ENCODE peak calls at places on chromosomes 6 and 20, in four cellular contexts. One of them, this sample, is unnamed. For H3K9me3, the result is how much of the 10 kb centered on the place peaks cover.

GRCh38 chr6:34520645-34521462 is 35.3 kb downstream of the SPDEF start:
- ATAC-seq in Panc1: no peak
- ATAC-seq in HepG2: no peak
- ATAC-seq in K562: no peak
- ATAC-seq in this sample: no peak

GRCh38 chr6:150491131-150491795 is 108.4 kb upstream of the PLEKHG1 start:
- ATAC-seq in Panc1: no peak
- ATAC-seq in HepG2: no peak
- ATAC-seq in K562: no peak
- ATAC-seq in this sample: no peak

GRCh38 chr6:136077834-136078576 is 172.1 kb downstream of the MTFR2 start:
- ATAC-seq in Panc1: no peak
- ATAC-seq in HepG2: no peak
- ATAC-seq in K562: no peak
- ATAC-seq in this sample: no peak

GRCh38 chr6:8731874-8732273 is 296.5 kb upstream of the SLC35B3 start:
- ATAC-seq in Panc1: no peak
- ATAC-seq in HepG2: no peak
- ATAC-seq in K562: no peak
- ATAC-seq in this sample: no peak

GRCh38 chr6:134482585-134483346 is 164.9 kb upstream of the SGK1 start:
- ATAC-seq in Panc1: no peak
- ATAC-seq in HepG2: no peak
- ATAC-seq in K562: peak
- ATAC-seq in this sample: peak

GRCh38 chr6:29017428-29017802 is 12.3 kb upstream of the ZNF311 start:
- ATAC-seq in Panc1: no peak
- ATAC-seq in HepG2: no peak
- ATAC-seq in K562: no peak
- ATAC-seq in this sample: no peak

GRCh38 chr20:34145280-34145819 is 33.3 kb upstream of the EIF2S2 start:
- ATAC-seq in Panc1: peak
- ATAC-seq in HepG2: no peak
- ATAC-seq in K562: no peak
- ATAC-seq in this sample: no peak

GRCh38 chr6:156996265-156996664 is 219.1 kb downstream of the ARID1B start:
- ATAC-seq in Panc1: no peak
- ATAC-seq in HepG2: no peak
- ATAC-seq in K562: no peak
- ATAC-seq in this sample: no peak

GRCh38 chr6:27205375-27206278 is 41.9 kb upstream of the PRSS16 start:
- ATAC-seq in Panc1: peak
- ATAC-seq in HepG2: no peak
- ATAC-seq in K562: peak
- ATAC-seq in this sample: no peak

GRCh38 chr6:85465762-85466161 is 15.9 kb downstream of the NT5E start:
- ATAC-seq in Panc1: no peak
- ATAC-seq in HepG2: no peak
- ATAC-seq in K562: no peak
- ATAC-seq in this sample: no peak

GRCh38 chr6:166824880-166825250 is 131.5 kb downstream of the RNASET2 start:
- ATAC-seq in Panc1: no peak
- ATAC-seq in HepG2: no peak
- ATAC-seq in K562: no peak
- ATAC-seq in this sample: no peak

GRCh38 chr6:3697609-3698008 is 53.9 kb downstream of the PXDC1 start:
- ATAC-seq in Panc1: no peak
- ATAC-seq in HepG2: no peak
- ATAC-seq in K562: no peak
- ATAC-seq in this sample: peak

GRCh38 chr6:25684565-25684964 is 32.5 kb downstream of the SCGN start:
- ATAC-seq in Panc1: no peak
- ATAC-seq in HepG2: no peak
- ATAC-seq in K562: peak
- ATAC-seq in this sample: no peak

GRCh38 chr6:52497652-52498408 is 77.7 kb downstream of the EFHC1 start:
- ATAC-seq in Panc1: no peak
- ATAC-seq in HepG2: no peak
- ATAC-seq in K562: no peak
- ATAC-seq in this sample: no peak

GRCh38 chr6:166221040-166221439 is 53.4 kb upstream of the TBXT start:
- ATAC-seq in Panc1: no peak
- ATAC-seq in HepG2: no peak
- ATAC-seq in K562: no peak
- ATAC-seq in this sample: no peak

GRCh38 chr6:80329496-80329895 is 223.0 kb downstream of the BCKDHB start:
- ATAC-seq in Panc1: no peak
- ATAC-seq in HepG2: no peak
- ATAC-seq in K562: no peak
- ATAC-seq in this sample: no peak

GRCh38 chr20:44615169-44615791 is 32.9 kb downstream of the PKIG start:
- ATAC-seq in Panc1: no peak
- ATAC-seq in HepG2: no peak
- ATAC-seq in K562: no peak
- ATAC-seq in this sample: peak

GRCh38 chr6:37583261-37583660 is 83.6 kb upstream of the CCDC167 start:
- ATAC-seq in Panc1: no peak
- ATAC-seq in HepG2: no peak
- ATAC-seq in K562: no peak
- ATAC-seq in this sample: no peak

DNA sequence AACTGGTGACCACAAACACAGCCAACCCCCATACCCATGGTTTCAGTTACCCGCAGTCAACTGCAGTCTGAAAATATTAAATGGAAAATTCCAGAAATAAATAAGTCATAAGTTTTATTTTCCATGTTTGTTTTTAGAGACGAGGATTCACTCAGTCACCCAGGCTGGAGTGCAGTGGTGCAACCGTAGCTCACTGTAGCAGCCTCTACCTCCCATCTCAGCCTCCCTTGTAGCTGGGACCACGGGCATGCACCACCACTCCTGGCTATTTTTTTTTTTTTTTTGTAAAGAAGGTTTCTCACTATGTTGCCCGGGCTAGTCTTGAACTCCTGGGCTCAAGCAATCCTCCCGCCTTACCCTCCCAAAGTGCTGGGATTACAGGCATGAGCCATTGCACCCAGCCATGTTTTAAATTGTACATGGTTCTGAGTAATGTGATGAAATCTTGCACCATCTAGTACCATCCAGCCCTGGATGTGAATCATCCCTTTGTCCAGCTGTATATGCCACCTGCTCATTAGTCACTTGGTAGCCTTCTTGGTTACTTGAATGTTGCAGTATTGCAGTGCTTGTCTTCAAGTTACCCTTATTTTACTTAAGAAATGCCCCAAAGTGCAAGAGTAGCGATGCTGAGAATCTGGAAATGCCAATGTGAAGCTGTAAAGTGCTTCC is 14.5 kb downstream of the CSNK2A1 start:
- ATAC-seq in Panc1: peak
- ATAC-seq in HepG2: no peak
- ATAC-seq in K562: peak
- ATAC-seq in this sample: no peak
- H3K9me3 ChIP-seq in Panc1: under half
- H3K9me3 ChIP-seq in HepG2: under half
- H3K9me3 ChIP-seq in K562: under half
- H3K9me3 ChIP-seq in this sample: under half

DNA sequence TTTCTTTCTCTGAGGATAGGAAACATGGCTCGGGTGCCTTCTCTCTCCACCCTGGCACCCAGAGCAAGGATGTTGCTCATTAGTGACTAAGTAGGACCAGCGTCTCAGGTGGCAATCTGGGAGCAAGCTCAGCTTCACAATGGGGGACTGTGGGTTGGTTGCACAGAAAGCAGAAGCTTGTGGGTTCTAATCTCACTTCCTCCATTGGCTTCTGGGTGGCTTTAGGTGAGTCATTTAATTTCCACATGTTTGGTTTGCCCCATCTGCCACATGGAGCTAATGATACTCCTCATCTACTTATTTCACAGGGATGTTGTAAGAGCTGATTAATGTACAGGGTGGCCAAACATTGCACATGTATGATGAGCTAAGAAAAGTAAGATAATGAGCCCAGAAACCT is 54.8 kb upstream of the AKIRIN2 start:
- ATAC-seq in Panc1: peak
- ATAC-seq in HepG2: no peak
- ATAC-seq in K562: peak
- ATAC-seq in this sample: no peak
- TF ChIP-seq POLR2AphosphoS5 in Panc1: no peak
- TF ChIP-seq POLR2AphosphoS5 in HepG2: no peak
- TF ChIP-seq POLR2AphosphoS5 in K562: peak
- TF ChIP-seq POLR2AphosphoS5 in this sample: no peak

GRCh38 chr6:55497694-55498093 is 81.3 kb downstream of the HMGCLL1 start:
- ATAC-seq in Panc1: no peak
- ATAC-seq in HepG2: no peak
- ATAC-seq in K562: no peak
- ATAC-seq in this sample: no peak
- H3K9me3 ChIP-seq in Panc1: under half
- H3K9me3 ChIP-seq in HepG2: under half
- H3K9me3 ChIP-seq in K562: under half
- H3K9me3 ChIP-seq in this sample: under half

GRCh38 chr6:39550191-39550590 is 175.0 kb downstream of the KIF6 start:
- ATAC-seq in Panc1: no peak
- ATAC-seq in HepG2: no peak
- ATAC-seq in K562: no peak
- ATAC-seq in this sample: no peak

GRCh38 chr6:39543117-39543516 is 182.1 kb downstream of the KIF6 start:
- ATAC-seq in Panc1: no peak
- ATAC-seq in HepG2: no peak
- ATAC-seq in K562: no peak
- ATAC-seq in this sample: peak

GRCh38 chr6:39543950-39544349 is 181.3 kb downstream of the KIF6 start:
- ATAC-seq in Panc1: no peak
- ATAC-seq in HepG2: no peak
- ATAC-seq in K562: no peak
- ATAC-seq in this sample: no peak

DNA sequence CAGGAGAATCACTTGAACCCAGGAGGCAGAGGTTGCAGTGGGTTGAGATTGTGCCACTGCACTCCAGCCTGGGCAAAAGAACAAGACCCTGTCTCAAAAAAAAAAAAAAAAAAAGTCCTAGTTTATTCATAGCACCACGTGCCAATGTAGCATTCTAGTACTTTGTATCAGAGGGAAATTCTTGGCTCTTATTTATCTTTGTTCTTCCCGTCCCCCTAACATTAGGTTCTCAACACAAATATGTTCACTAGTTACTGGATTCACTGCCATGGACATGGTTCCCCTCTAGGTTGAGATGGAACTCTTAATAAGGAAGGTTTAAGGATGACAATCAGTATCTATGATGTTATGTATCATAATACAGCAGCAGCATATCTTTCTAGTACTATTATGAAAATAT is 178.5 kb downstream of the KIF6 start:
- ATAC-seq in Panc1: no peak
- ATAC-seq in HepG2: no peak
- ATAC-seq in K562: no peak
- ATAC-seq in this sample: no peak
- TF ChIP-seq POLR2AphosphoS5 in Panc1: no peak
- TF ChIP-seq POLR2AphosphoS5 in HepG2: no peak
- TF ChIP-seq POLR2AphosphoS5 in K562: no peak
- TF ChIP-seq POLR2AphosphoS5 in this sample: no peak

GRCh38 chr6:71556141-71556540 is 267.5 kb downstream of the OGFRL1 start:
- ATAC-seq in Panc1: no peak
- ATAC-seq in HepG2: no peak
- ATAC-seq in K562: no peak
- ATAC-seq in this sample: no peak

GRCh38 chr6:71558974-71559373 is 270.4 kb downstream of the OGFRL1 start:
- ATAC-seq in Panc1: no peak
- ATAC-seq in HepG2: no peak
- ATAC-seq in K562: no peak
- ATAC-seq in this sample: no peak
- H3K9me3 ChIP-seq in Panc1: under half
- H3K9me3 ChIP-seq in HepG2: half or more
- H3K9me3 ChIP-seq in K562: under half
- H3K9me3 ChIP-seq in this sample: under half